ENCODE peak calls at places on chromosomes 2 and 18, in six cellular contexts. One of them, this sample, is unnamed. For H3K4me1, the result is how much of the 10 kb centered on the place peaks cover.

GRCh38 chr18:24273596-24273995 is 124.0 kb downstream of the OSBPL1A start:
- DNase-seq in RWPE2: no peak
- DNase-seq in uterus: no peak
- DNase-seq in HCT116: no peak
- DNase-seq in adrenal gland: peak
- DNase-seq in heart right ventricle: no peak
- DNase-seq in this sample: no peak

GRCh38 chr2:166727105-166727504 is 161.2 kb upstream of the XIRP2 start:
- DNase-seq in RWPE2: no peak
- DNase-seq in uterus: no peak
- DNase-seq in HCT116: no peak
- DNase-seq in adrenal gland: no peak
- DNase-seq in heart right ventricle: no peak
- DNase-seq in this sample: no peak

GRCh38 chr18:76874643-76875389 is 52.5 kb downstream of the ZNF236 start:
- DNase-seq in RWPE2: no peak
- DNase-seq in uterus: no peak
- DNase-seq in HCT116: peak
- DNase-seq in adrenal gland: no peak
- DNase-seq in heart right ventricle: no peak
- DNase-seq in this sample: peak

GRCh38 chr2:108960006-108960405 is 29.0 kb downstream of the EDAR start:
- DNase-seq in RWPE2: no peak
- DNase-seq in uterus: no peak
- DNase-seq in HCT116: no peak
- DNase-seq in adrenal gland: no peak
- DNase-seq in heart right ventricle: no peak
- DNase-seq in this sample: no peak

GRCh38 chr2:216349366-216349765 is 22.9 kb downstream of the MARCHF4 start:
- DNase-seq in RWPE2: no peak
- DNase-seq in uterus: no peak
- DNase-seq in HCT116: no peak
- DNase-seq in adrenal gland: no peak
- DNase-seq in heart right ventricle: no peak
- DNase-seq in this sample: no peak

GRCh38 chr2:169715379-169716228 is 18.0 kb upstream of the KLHL23 start:
- DNase-seq in RWPE2: no peak
- DNase-seq in uterus: no peak
- DNase-seq in HCT116: no peak
- DNase-seq in adrenal gland: peak
- DNase-seq in heart right ventricle: no peak
- DNase-seq in this sample: no peak

GRCh38 chr18:45954070-45954712 is 12.9 kb downstream of the EPG5 start:
- DNase-seq in RWPE2: no peak
- DNase-seq in uterus: no peak
- DNase-seq in HCT116: peak
- DNase-seq in adrenal gland: peak
- DNase-seq in heart right ventricle: no peak
- DNase-seq in this sample: peak

GRCh38 chr2:231218356-231218755 is 19.9 kb downstream of the ARMC9 start:
- DNase-seq in RWPE2: no peak
- DNase-seq in uterus: no peak
- DNase-seq in HCT116: no peak
- DNase-seq in adrenal gland: no peak
- DNase-seq in heart right ventricle: no peak
- DNase-seq in this sample: no peak

GRCh38 chr2:84314250-84314649 is 144.8 kb downstream of the SUCLG1 start:
- DNase-seq in RWPE2: no peak
- DNase-seq in uterus: no peak
- DNase-seq in HCT116: no peak
- DNase-seq in adrenal gland: no peak
- DNase-seq in heart right ventricle: no peak
- DNase-seq in this sample: no peak

GRCh38 chr2:137221797-137222492 is 456.6 kb downstream of the THSD7B start:
- DNase-seq in RWPE2: no peak
- DNase-seq in uterus: no peak
- DNase-seq in HCT116: no peak
- DNase-seq in adrenal gland: no peak
- DNase-seq in heart right ventricle: no peak
- DNase-seq in this sample: no peak

GRCh38 chr2:64698068-64698645 is 44.4 kb upstream of the SERTAD2 start:
- DNase-seq in RWPE2: no peak
- DNase-seq in uterus: no peak
- DNase-seq in HCT116: no peak
- DNase-seq in adrenal gland: no peak
- DNase-seq in heart right ventricle: no peak
- DNase-seq in this sample: no peak

GRCh38 chr2:218003265-218003950 is 613 bp upstream of the TNS1 start:
- DNase-seq in RWPE2: no peak
- DNase-seq in uterus: peak
- DNase-seq in HCT116: no peak
- DNase-seq in adrenal gland: peak
- DNase-seq in heart right ventricle: peak
- DNase-seq in this sample: no peak

GRCh38 chr2:9764153-9764778 is 79.0 kb upstream of the TAF1B start:
- DNase-seq in RWPE2: no peak
- DNase-seq in uterus: no peak
- DNase-seq in HCT116: no peak
- DNase-seq in adrenal gland: no peak
- DNase-seq in heart right ventricle: no peak
- DNase-seq in this sample: no peak

GRCh38 chr2:205685314-205686230 is 3.3 kb downstream of the NRP2 start:
- DNase-seq in RWPE2: no peak
- DNase-seq in uterus: peak
- DNase-seq in HCT116: no peak
- DNase-seq in adrenal gland: peak
- DNase-seq in heart right ventricle: no peak
- DNase-seq in this sample: peak

GRCh38 chr18:58263055-58263732 is 219.2 kb downstream of the NEDD4L start:
- DNase-seq in RWPE2: no peak
- DNase-seq in uterus: no peak
- DNase-seq in HCT116: peak
- DNase-seq in adrenal gland: no peak
- DNase-seq in heart right ventricle: no peak
- DNase-seq in this sample: no peak

GRCh38 chr2:20561703-20562454 is 89.0 kb downstream of the HS1BP3 start:
- DNase-seq in RWPE2: no peak
- DNase-seq in uterus: no peak
- DNase-seq in HCT116: no peak
- DNase-seq in adrenal gland: peak
- DNase-seq in heart right ventricle: no peak
- DNase-seq in this sample: peak

GRCh38 chr2:46983065-46983801 is 67.6 kb upstream of the MCFD2 start:
- DNase-seq in RWPE2: no peak
- DNase-seq in uterus: no peak
- DNase-seq in HCT116: no peak
- DNase-seq in adrenal gland: peak
- DNase-seq in heart right ventricle: no peak
- DNase-seq in this sample: no peak

GRCh38 chr2:121237980-121238665 is 46.9 kb downstream of the TFCP2L1 start:
- DNase-seq in RWPE2: peak
- DNase-seq in uterus: no peak
- DNase-seq in HCT116: no peak
- DNase-seq in adrenal gland: no peak
- DNase-seq in heart right ventricle: no peak
- DNase-seq in this sample: no peak

GRCh38 chr2:22442051-22442450 is 942.9 kb upstream of the KLHL29 start:
- DNase-seq in RWPE2: no peak
- DNase-seq in uterus: no peak
- DNase-seq in HCT116: no peak
- DNase-seq in adrenal gland: no peak
- DNase-seq in heart right ventricle: no peak
- DNase-seq in this sample: no peak

GRCh38 chr2:33494155-33494779 is 17.8 kb downstream of the RASGRP3 start:
- DNase-seq in RWPE2: no peak
- DNase-seq in uterus: no peak
- DNase-seq in HCT116: no peak
- DNase-seq in adrenal gland: no peak
- DNase-seq in heart right ventricle: no peak
- DNase-seq in this sample: no peak

GRCh38 chr2:74894261-74895030 is 60.5 kb downstream of the HK2 start:
- DNase-seq in RWPE2: no peak
- DNase-seq in uterus: no peak
- DNase-seq in HCT116: no peak
- DNase-seq in adrenal gland: no peak
- DNase-seq in heart right ventricle: no peak
- DNase-seq in this sample: peak

GRCh38 chr2:241636182-241636982 is 576 bp downstream of the THAP4 start:
- DNase-seq in RWPE2: no peak
- DNase-seq in uterus: no peak
- DNase-seq in HCT116: no peak
- DNase-seq in adrenal gland: peak
- DNase-seq in heart right ventricle: no peak
- DNase-seq in this sample: peak

GRCh38 chr2:172783091-172783898 is 47.6 kb downstream of the RAPGEF4 start:
- DNase-seq in RWPE2: peak
- DNase-seq in uterus: no peak
- DNase-seq in HCT116: peak
- DNase-seq in adrenal gland: peak
- DNase-seq in heart right ventricle: peak
- DNase-seq in this sample: peak

GRCh38 chr2:132479140-132479539 is 62.5 kb downstream of the GPR39 start:
- DNase-seq in RWPE2: no peak
- DNase-seq in uterus: no peak
- DNase-seq in HCT116: no peak
- DNase-seq in adrenal gland: no peak
- DNase-seq in heart right ventricle: no peak
- DNase-seq in this sample: no peak

GRCh38 chr18:21997207-21998143 is 171.9 kb upstream of the GATA6 start:
- DNase-seq in RWPE2: no peak
- DNase-seq in uterus: peak
- DNase-seq in HCT116: peak
- DNase-seq in adrenal gland: peak
- DNase-seq in heart right ventricle: peak
- DNase-seq in this sample: peak

GRCh38 chr2:113703404-113704299 is 52.8 kb downstream of the SLC35F5 start:
- DNase-seq in RWPE2: no peak
- DNase-seq in uterus: no peak
- DNase-seq in HCT116: no peak
- DNase-seq in adrenal gland: no peak
- DNase-seq in heart right ventricle: no peak
- DNase-seq in this sample: no peak
- H3K4me3 ChIP-seq in RWPE2: no peak
- H3K4me3 ChIP-seq in uterus: no peak
- H3K4me3 ChIP-seq in HCT116: no peak
- H3K4me3 ChIP-seq in adrenal gland: no peak
- H3K4me3 ChIP-seq in heart right ventricle: no peak
- H3K4me3 ChIP-seq in this sample: no peak

GRCh38 chr2:189178726-189179606 is 595 bp downstream of the COL5A2 start:
- DNase-seq in RWPE2: no peak
- DNase-seq in uterus: peak
- DNase-seq in HCT116: no peak
- DNase-seq in adrenal gland: peak
- DNase-seq in heart right ventricle: peak
- DNase-seq in this sample: peak
- H3K27ac ChIP-seq in RWPE2: no peak
- H3K27ac ChIP-seq in uterus: peak
- H3K27ac ChIP-seq in HCT116: no peak
- H3K27ac ChIP-seq in adrenal gland: peak
- H3K27ac ChIP-seq in heart right ventricle: peak
- H3K27ac ChIP-seq in this sample: peak

DNA sequence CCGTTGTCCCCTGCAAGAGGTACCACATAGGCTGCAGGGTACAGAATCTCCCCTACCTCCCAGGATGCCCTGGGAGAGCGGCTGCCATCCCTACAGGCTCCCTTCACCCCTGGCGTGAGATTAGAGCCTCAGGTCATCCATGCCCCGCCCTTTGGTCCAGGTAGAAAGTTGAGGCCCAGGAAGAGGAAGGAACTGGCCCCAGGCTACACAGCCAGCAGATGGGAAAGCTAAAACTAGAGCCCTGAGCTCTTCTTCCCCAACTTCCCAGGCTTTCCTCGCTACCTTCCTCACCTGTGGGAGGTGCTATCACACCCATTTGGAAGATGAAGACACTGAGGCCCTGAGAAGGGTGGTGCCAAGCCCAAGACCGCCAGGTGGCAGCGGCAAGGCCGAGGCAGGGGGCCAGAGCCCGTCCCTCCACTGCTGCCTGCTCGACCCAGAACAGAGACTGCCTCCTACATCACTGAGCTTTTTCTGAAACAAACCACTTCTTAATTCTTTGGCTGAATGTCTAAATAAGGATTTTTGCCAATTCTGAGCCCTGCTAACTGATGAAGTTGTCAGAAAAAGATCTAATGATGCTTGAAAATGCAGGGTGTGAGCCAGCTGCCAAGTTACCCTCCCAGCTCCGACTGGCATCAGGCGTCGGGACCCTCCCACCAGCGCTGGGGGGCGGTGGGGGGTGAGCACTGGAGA is 25.7 kb downstream of the CIB4 start:
- DNase-seq in RWPE2: no peak
- DNase-seq in uterus: no peak
- DNase-seq in HCT116: peak
- DNase-seq in adrenal gland: no peak
- DNase-seq in heart right ventricle: no peak
- DNase-seq in this sample: no peak
- H3K4me1 ChIP-seq in RWPE2: under half
- H3K4me1 ChIP-seq in uterus: under half
- H3K4me1 ChIP-seq in HCT116: under half
- H3K4me1 ChIP-seq in adrenal gland: under half
- H3K4me1 ChIP-seq in heart right ventricle: under half
- H3K4me1 ChIP-seq in this sample: under half

GRCh38 chr18:34838669-34839068 is 128.6 kb downstream of the DTNA start:
- DNase-seq in RWPE2: no peak
- DNase-seq in uterus: no peak
- DNase-seq in HCT116: no peak
- DNase-seq in adrenal gland: no peak
- DNase-seq in heart right ventricle: peak
- DNase-seq in this sample: no peak

GRCh38 chr18:34840416-34840815 is 130.3 kb downstream of the DTNA start:
- DNase-seq in RWPE2: no peak
- DNase-seq in uterus: no peak
- DNase-seq in HCT116: no peak
- DNase-seq in adrenal gland: no peak
- DNase-seq in heart right ventricle: no peak
- DNase-seq in this sample: no peak

GRCh38 chr18:34835466-34835865 is 125.4 kb downstream of the DTNA start:
- DNase-seq in RWPE2: no peak
- DNase-seq in uterus: no peak
- DNase-seq in HCT116: no peak
- DNase-seq in adrenal gland: no peak
- DNase-seq in heart right ventricle: no peak
- DNase-seq in this sample: no peak

GRCh38 chr18:34837769-34838194 is 127.7 kb downstream of the DTNA start:
- DNase-seq in RWPE2: no peak
- DNase-seq in uterus: peak
- DNase-seq in HCT116: no peak
- DNase-seq in adrenal gland: peak
- DNase-seq in heart right ventricle: peak
- DNase-seq in this sample: no peak

DNA sequence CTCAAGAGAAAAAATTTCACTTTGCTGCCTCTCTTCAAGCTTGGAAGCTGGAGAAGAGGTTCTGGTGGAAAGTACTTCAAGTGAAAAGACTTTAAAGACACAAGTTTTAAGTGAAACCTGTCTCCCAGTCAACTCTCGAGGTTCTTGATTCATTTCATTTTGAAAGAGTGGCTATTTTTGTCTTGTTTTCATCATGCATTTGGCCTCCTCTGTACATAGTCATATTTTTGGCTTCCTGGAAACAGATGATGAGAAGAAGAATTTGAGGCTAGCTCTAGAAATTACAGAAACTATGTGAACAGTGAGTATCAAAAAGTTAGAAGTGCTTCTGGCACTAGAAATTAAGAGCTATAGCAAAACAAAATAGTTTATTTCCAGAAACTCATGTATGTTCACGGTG is 124.8 kb downstream of the DTNA start:
- DNase-seq in RWPE2: no peak
- DNase-seq in uterus: no peak
- DNase-seq in HCT116: no peak
- DNase-seq in adrenal gland: no peak
- DNase-seq in heart right ventricle: no peak
- DNase-seq in this sample: no peak
- H3K4me3 ChIP-seq in RWPE2: no peak
- H3K4me3 ChIP-seq in uterus: no peak
- H3K4me3 ChIP-seq in HCT116: no peak
- H3K4me3 ChIP-seq in adrenal gland: no peak
- H3K4me3 ChIP-seq in heart right ventricle: no peak
- H3K4me3 ChIP-seq in this sample: no peak

This sample was measured in SJSA1.